ENCODE peak calls at places on chromosome X, in four cellular contexts. U is tibial nerve; B is CD8-positive, alpha-beta memory T cell; O is lower lobe of right lung. E is an unnamed sample. For H3K4me1, the result is how much of the 10 kb centered on the place peaks cover.

GRCh38 chrX:121832446-121832845 is 785.0 kb downstream of the GLUD2 start:
- DNase-seq in U (no peak), B (no peak), O (no peak), E (no peak)

GRCh38 chrX:4936315-4936714 is 1222.9 kb upstream of the PRKX start:
- DNase-seq in U (no peak), B (no peak), O (no peak), E (no peak)

GRCh38 chrX:20967725-20968124 is 406.5 kb upstream of the CNKSR2 start:
- DNase-seq in U (no peak), B (no peak), O (no peak), E (no peak)

GRCh38 chrX:56995271-56995994 is at the start of gene SPIN3:
- DNase-seq in U (peak), B (peak), O (peak), E (peak)

GRCh38 chrX:132648870-132649269 is 160.0 kb upstream of the MBNL3 start:
- DNase-seq in U (no peak), B (no peak), O (no peak), E (no peak)

GRCh38 chrX:153598541-153599191 is at the start of gene CCNQ:
- DNase-seq in U (no peak), B (no peak), O (peak), E (peak)

GRCh38 chrX:100695302-100695701 is 36.6 kb downstream of the SYTL4 start:
- DNase-seq in U (no peak), B (no peak), O (no peak), E (no peak)

GRCh38 chrX:3226087-3226486 is 120.4 kb downstream of the MXRA5 start:
- DNase-seq in U (no peak), B (no peak), O (no peak), E (no peak)

GRCh38 chrX:106415276-106415895 is 196.4 kb upstream of the RADX start:
- DNase-seq in U (no peak), B (peak), O (no peak), E (no peak)

GRCh38 chrX:49246541-49246940 is 11.3 kb downstream of the CCDC22 start:
- DNase-seq in U (no peak), B (no peak), O (no peak), E (no peak)

GRCh38 chrX:21479695-21480280 is 105.6 kb downstream of the CNKSR2 start:
- DNase-seq in U (peak), B (peak), O (no peak), E (no peak)

GRCh38 chrX:124289443-124289842 is 43.0 kb upstream of the TEX13D start:
- DNase-seq in U (no peak), B (no peak), O (no peak), E (no peak)

GRCh38 chrX:68894513-68895338 is 65.9 kb downstream of the EFNB1 start:
- DNase-seq in U (peak), B (no peak), O (peak), E (peak)

GRCh38 chrX:568341-568740 is 62.2 kb upstream of the SHOX start:
- DNase-seq in U (no peak), B (no peak), O (no peak), E (no peak)

GRCh38 chrX:111262086-111262485 is 8.2 kb downstream of the CAPN6 start:
- DNase-seq in U (no peak), B (no peak), O (no peak), E (no peak)

GRCh38 chrX:386239-386767 is 404 bp downstream of the PPP2R3B start:
- DNase-seq in U (no peak), B (no peak), O (no peak), E (peak)

GRCh38 chrX:136251042-136251991 is at the start of gene MAP7D3:
- DNase-seq in U (peak), B (peak), O (peak), E (peak)

GRCh38 chrX:95764972-95765451 is 919.6 kb upstream of the DIAPH2 start:
- DNase-seq in U (peak), B (no peak), O (no peak), E (no peak)

GRCh38 chrX:94057385-94057784 is 383.4 kb downstream of the FAM133A start:
- DNase-seq in U (no peak), B (no peak), O (no peak), E (no peak)

GRCh38 chrX:68694429-68695205 is 47.2 kb downstream of the STARD8 start:
- DNase-seq in U (no peak), B (no peak), O (no peak), E (no peak)

GRCh38 chrX:15686818-15687685 is 22.4 kb upstream of the CLTRN start:
- DNase-seq in U (peak), B (peak), O (no peak), E (no peak)

GRCh38 chrX:115259238-115259875 is 25.5 kb upstream of the LRCH2 start:
- DNase-seq in U (no peak), B (no peak), O (no peak), E (no peak)

GRCh38 chrX:70398899-70399298 is 24.2 kb upstream of the GDPD2 start:
- DNase-seq in U (no peak), B (peak), O (no peak), E (no peak)

GRCh38 chrX:126395909-126396308 is 156.7 kb downstream of the DCAF12L1 start:
- DNase-seq in U (no peak), B (no peak), O (no peak), E (no peak)

GRCh38 chrX:120468071-120468470 is 1.0 kb downstream of the LAMP2 start:
- DNase-seq in U (no peak), B (no peak), O (no peak), E (no peak)

GRCh38 chrX:10011261-10011931 is 44.2 kb downstream of the CLDN34 start:
- DNase-seq in U (no peak), B (no peak), O (no peak), E (no peak)

GRCh38 chrX:65745992-65746391 is 78.5 kb downstream of the MSN start:
- DNase-seq in U (no peak), B (no peak), O (no peak), E (no peak)

GRCh38 chrX:54178100-54178940 is 4.7 kb downstream of the FAM120C start:
- DNase-seq in U (no peak), B (no peak), O (no peak), E (no peak)

GRCh38 chrX:63784902-63785692 is at the start of gene ARHGEF9:
- DNase-seq in U (peak), B (no peak), O (no peak), E (peak)

GRCh38 chrX:74511704-74512103 is 90.4 kb downstream of the SLC16A2 start:
- DNase-seq in U (no peak), B (no peak), O (no peak), E (no peak)

GRCh38 chrX:3713937-3714434 is 537 bp upstream of the PRKX start:
- DNase-seq in U (no peak), B (no peak), O (no peak), E (no peak)

DNA sequence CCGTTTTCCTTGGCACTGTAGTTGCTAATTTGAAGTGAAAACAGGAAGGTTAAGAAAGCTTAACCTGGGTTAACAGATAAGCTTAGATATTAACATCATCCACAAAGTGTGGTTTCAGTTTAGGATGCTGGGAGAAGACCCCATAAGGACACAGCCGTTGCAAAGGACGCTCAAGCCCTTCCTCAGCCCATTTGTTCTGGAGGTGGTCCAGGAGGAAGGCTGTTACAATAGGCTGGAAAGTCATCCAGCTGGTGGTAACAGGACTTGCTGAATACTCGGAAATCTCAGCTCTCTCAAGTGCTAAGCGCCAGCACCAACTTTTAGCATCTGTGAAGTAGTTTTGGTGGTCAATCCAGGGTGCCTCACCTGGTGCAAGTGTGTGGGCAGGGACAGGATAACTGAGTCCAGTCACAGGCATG is 14.2 kb downstream of the CHST7 start:
- DNase-seq in U (peak), B (no peak), O (no peak), E (no peak)
- H3K4me3 ChIP-seq in U (no peak), B (peak), O (no peak), E (no peak)

GRCh38 chrX:154658187-154658586 is 4.8 kb upstream of the CTAG2 start:
- DNase-seq in U (no peak), B (no peak), O (no peak), E (no peak)
- H3K27ac ChIP-seq in U (no peak), B (no peak), O (no peak), E (no peak)

GRCh38 chrX:13026877-13027652 is 17.4 kb downstream of the FAM9C start:
- DNase-seq in U (no peak), B (no peak), O (no peak), E (no peak)
- H3K4me1 ChIP-seq in U (under half), B (half or more), O (under half), E (under half)

DNA sequence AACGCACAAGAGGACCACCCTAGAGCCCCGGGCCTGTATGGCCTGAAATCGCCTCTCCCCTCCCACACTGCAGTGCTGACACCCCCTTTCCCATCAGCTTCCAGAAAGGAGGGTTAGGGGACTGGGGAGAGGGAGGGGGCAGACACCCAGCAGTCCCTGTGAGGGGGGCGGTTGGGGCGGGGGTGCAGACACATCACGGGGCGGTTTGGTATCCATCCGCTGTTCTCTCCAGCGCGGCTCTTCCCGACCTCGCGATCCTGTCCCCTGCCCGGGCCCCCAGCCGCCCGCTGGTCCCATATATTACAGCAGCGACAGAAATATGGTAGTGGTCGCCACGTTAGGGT is 404 bp upstream of the GPRASP2 start:
- DNase-seq in U (no peak), B (no peak), O (no peak), E (no peak)
- H3K4me3 ChIP-seq in U (peak), B (no peak), O (peak), E (peak)

E was measured in aorta.